ENCODE peak calls at places on chromosomes 4 and X, in nine cellular contexts. H is fibroblast of lung, P is PC-3, M is hepatocyte, L is HCT116, Q is MM.1S, Y is GM23248, S is K562, I is SK-N-SH. A is an unnamed sample.

GRCh38 chrX:105191878-105192277 is 28.6 kb downstream of the TEX13A start:
- DNase-seq in Y (peak; percentile 18), I (peak; percentile 8), P (peak; percentile 59), M (peak; percentile 37), L (no peak), S (peak; percentile 6), H (no peak), Q (peak; percentile 15), A (peak; percentile 34)

GRCh38 chr4:71974681-71975080 is 57.1 kb upstream of the NPFFR2 start:
- DNase-seq in Y (peak; percentile 27), Q (no peak), H (peak; percentile 37), L (no peak), I (no peak), S (no peak), P (peak; percentile 41), M (peak; percentile 9), A (peak; percentile 87)

GRCh38 chr4:88244821-88245579 is 39.4 kb downstream of the PPM1K start:
- DNase-seq in L (no peak), S (peak; percentile 3), H (no peak), Y (no peak), Q (no peak), I (no peak), P (no peak), M (no peak), A (no peak)

GRCh38 chr4:114093221-114093715 is 113.8 kb upstream of the ARSJ start:
- DNase-seq in L (no peak), I (no peak), Q (no peak), S (no peak), P (no peak), Y (no peak), H (no peak), M (no peak), A (no peak)

GRCh38 chrX:120560405-120560841 is 339 bp downstream of the CUL4B start:
- DNase-seq in S (no peak), L (no peak), Y (peak; percentile 67), I (no peak), Q (peak; percentile 52), M (peak; percentile 44), H (peak; percentile 47), P (peak; percentile 42), A (no peak)

GRCh38 chrX:9788908-9789307 is 2.7 kb downstream of the SHROOM2 start:
- DNase-seq in L (no peak), M (peak; percentile 51), H (peak; percentile 26), Q (no peak), P (peak; percentile 81), I (no peak), S (no peak), Y (peak; percentile 5), A (no peak)

GRCh38 chrX:134484039-134484438 is 24.1 kb downstream of the HPRT1 start:
- DNase-seq in H (peak; percentile 74), S (peak; percentile 57), I (peak; percentile 18), P (peak; percentile 81), L (peak; percentile 36), M (peak; percentile 50), Y (peak; percentile 45), Q (peak; percentile 57), A (peak; percentile 39)

GRCh38 chrX:16305187-16305586 is 137.9 kb downstream of the MAGEB17 start:
- DNase-seq in I (no peak), H (no peak), M (no peak), Q (no peak), P (peak; percentile 4), Y (no peak), S (peak; percentile 2), L (no peak), A (no peak)

GRCh38 chr4:110085131-110085530 is 113.3 kb downstream of the ELOVL6 start:
- DNase-seq in I (no peak), L (no peak), Y (no peak), M (peak; percentile 60), H (peak; percentile 73), S (peak; percentile 62), P (peak; percentile 26), Q (peak; percentile 31), A (no peak)

GRCh38 chr4:182143822-182144620 is 99.2 kb upstream of the TENM3 start:
- DNase-seq in Y (peak; percentile 27), H (peak; percentile 82), I (peak; percentile 84), P (peak; percentile 4), Q (peak; percentile 64), S (no peak), M (peak; percentile 61), L (no peak), A (peak; percentile 91)

GRCh38 chr4:7361256-7361655 is 73.5 kb downstream of the PSAPL1 start:
- DNase-seq in M (peak; percentile 26), Q (no peak), L (no peak), P (no peak), S (no peak), Y (peak; percentile 8), H (no peak), I (no peak), A (no peak)

GRCh38 chr4:52889778-52890400 is 27.8 kb downstream of the RASL11B start:
- DNase-seq in I (no peak), M (no peak), P (peak; percentile 22), Q (no peak), L (no peak), H (no peak), S (no peak), Y (no peak), A (no peak)

DNA sequence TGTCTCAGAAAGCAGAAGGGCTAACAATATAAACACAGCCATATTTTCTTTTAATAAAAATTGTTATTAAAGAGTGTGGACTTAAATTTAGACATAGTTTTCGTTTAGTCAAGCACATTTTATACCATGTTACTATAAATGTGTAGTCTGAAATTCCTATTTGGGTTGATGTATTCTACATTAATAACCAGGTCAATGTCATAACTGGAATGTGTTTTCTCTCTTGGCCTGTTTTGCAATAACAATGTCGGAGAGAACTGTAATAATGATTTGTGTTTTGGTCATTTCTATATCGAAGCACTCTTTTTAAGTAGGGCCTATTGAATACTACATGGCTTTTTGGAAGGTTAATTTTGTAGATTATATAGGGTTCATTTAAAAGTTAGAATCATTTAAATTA is 5.5 kb downstream of the USO1 start:
- DNase-seq in Y (no peak), H (no peak), I (no peak), M (no peak), S (no peak), L (no peak), Q (no peak), P (no peak), A (no peak)
- H3K79me2 ChIP-seq in Y (peaks cover 100% of the 10 kb centered on the region), H (peaks cover 77% of the 10 kb centered on the region), I (peaks cover 100% of the 10 kb centered on the region), M (peaks cover 96% of the 10 kb centered on the region), S (peaks cover 83% of the 10 kb centered on the region), L (peaks cover 85% of the 10 kb centered on the region), Q (peaks cover 84% of the 10 kb centered on the region), P (peaks cover 80% of the 10 kb centered on the region), A (peaks cover 31% of the 10 kb centered on the region)

DNA sequence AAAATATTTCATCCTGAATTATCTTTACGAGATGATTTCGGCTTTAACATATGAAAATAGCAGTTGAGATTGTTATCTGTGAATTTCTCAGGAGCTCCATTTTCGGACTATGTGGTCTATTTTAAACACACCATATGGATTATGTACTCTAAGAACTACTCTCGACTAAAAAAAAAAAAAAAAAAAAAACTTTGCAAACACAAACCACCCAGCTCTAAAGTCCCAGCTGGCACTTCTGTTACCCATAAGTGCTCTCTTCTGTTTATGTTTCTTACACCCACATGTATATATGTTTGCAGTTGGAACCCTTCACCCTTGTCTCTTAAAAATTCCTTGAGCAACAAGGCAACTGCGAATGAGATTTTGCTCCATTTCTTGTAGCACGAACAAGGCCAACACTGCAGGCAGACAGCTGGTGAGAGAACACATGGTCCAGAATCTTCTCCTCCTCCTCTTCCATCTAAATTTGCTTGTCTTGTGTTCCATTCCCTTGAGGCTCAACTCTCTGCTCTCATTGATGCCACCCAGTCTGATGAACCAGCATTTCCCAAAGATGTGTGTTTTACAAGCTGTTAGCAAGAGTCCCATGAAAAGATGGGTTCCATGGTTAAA is 172.7 kb upstream of the HCCS start:
- DNase-seq in Y (no peak), Q (no peak), M (no peak), P (no peak), S (no peak), I (no peak), L (no peak), H (peak; percentile 38), A (no peak)
- H3K79me2 ChIP-seq in Y (no peaks in the 10 kb centered on the region), Q (no peaks in the 10 kb centered on the region), M (no peaks in the 10 kb centered on the region), P (no peaks in the 10 kb centered on the region), S (no peaks in the 10 kb centered on the region), I (no peaks in the 10 kb centered on the region), L (no peaks in the 10 kb centered on the region), H (no peaks in the 10 kb centered on the region), A (no peaks in the 10 kb centered on the region)

DNA sequence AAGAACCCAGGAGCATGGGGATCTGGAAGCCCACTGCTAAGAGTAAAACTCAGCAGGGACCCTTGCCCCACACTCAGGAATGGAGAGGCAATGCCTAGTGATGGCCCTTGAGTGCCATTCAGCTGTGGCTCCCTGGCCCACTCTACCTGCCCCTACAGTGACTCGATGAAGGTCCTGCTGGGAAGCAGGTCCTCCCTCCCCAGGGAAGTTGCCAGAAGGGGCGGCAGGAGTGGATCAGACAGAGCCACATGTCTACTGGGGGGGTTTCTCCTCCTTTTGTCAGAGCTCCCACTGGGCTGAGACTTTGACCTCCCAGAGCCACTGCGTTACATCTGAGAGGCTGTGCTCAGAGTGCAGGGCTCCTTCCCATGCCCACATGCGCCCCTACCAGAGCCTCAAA is 1.2 kb downstream of the SLC10A3 start:
- DNase-seq in P (no peak), H (no peak), I (no peak), L (no peak), S (no peak), Y (no peak), M (no peak), Q (no peak), A (no peak)
- H3K79me2 ChIP-seq in P (peaks cover 47% of the 10 kb centered on the region), H (peaks cover 4% of the 10 kb centered on the region), I (peaks cover 19% of the 10 kb centered on the region), L (peaks cover 15% of the 10 kb centered on the region), S (peaks cover 60% of the 10 kb centered on the region), Y (peaks cover 27% of the 10 kb centered on the region), M (peaks cover 5% of the 10 kb centered on the region), Q (peaks cover 32% of the 10 kb centered on the region), A (no peaks in the 10 kb centered on the region)

GRCh38 chr4:20279381-20279780 is 27.7 kb downstream of the SLIT2 start:
- DNase-seq in H (no peak), P (peak; percentile 25), S (no peak), Y (no peak), L (no peak), M (no peak), Q (no peak), I (no peak), A (no peak)

GRCh38 chr4:20278195-20278594 is 26.5 kb downstream of the SLIT2 start:
- DNase-seq in S (no peak), Q (no peak), L (no peak), P (no peak), I (no peak), Y (no peak), M (no peak), H (no peak), A (no peak)

GRCh38 chr4:20273793-20274192 is 22.1 kb downstream of the SLIT2 start:
- DNase-seq in M (no peak), P (no peak), S (no peak), Q (no peak), H (no peak), I (no peak), Y (no peak), L (no peak), A (peak; percentile 51)

GRCh38 chr4:20272411-20272872 is 20.7 kb downstream of the SLIT2 start:
- DNase-seq in L (no peak), P (peak; percentile 88), H (peak; percentile 69), S (no peak), M (no peak), Y (peak; percentile 62), Q (no peak), I (no peak), A (no peak)

DNA sequence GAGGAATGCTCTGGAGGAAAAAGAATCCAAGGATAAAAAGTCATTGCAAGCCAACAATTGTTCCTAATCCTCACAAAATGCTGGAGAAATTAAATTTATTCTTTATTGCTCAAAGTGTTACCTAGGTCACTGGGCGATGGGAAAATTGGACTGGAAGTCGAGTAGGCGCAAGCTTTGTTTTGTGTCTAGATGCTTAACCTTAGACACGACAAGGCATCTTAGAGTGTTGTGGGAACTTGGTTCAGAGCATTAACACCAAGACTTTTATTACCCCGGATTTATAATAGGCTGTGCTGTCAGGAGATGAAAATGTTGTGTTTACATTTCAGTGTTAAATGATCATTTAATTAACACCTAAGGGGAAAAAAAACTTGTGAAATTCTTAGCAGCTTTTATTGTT is 25.1 kb downstream of the SLIT2 start:
- DNase-seq in M (no peak), P (no peak), Q (no peak), S (no peak), L (no peak), I (no peak), H (no peak), Y (no peak), A (peak; percentile 36)
- H3K79me2 ChIP-seq in M (peaks cover 7% of the 10 kb centered on the region), P (peaks cover 75% of the 10 kb centered on the region), Q (no peaks in the 10 kb centered on the region), S (no peaks in the 10 kb centered on the region), L (no peaks in the 10 kb centered on the region), I (peaks cover 89% of the 10 kb centered on the region), H (no peaks in the 10 kb centered on the region), Y (peaks cover 90% of the 10 kb centered on the region), A (no peaks in the 10 kb centered on the region)

A was measured in mesendoderm.